ENCODE peak calls at places on chromosomes 5 and 9, in five cellular contexts. U is HCT116, S is GM12878, Z is HepG2, R is K562. X is an unnamed sample.

GRCh38 chr5:33277061-33277460 is 163.7 kb upstream of the TARS1 start:
- DNase-seq in R (no peak), U (no peak), Z (no peak), S (no peak), X (no peak)

GRCh38 chr5:157819502-157820125 is 39.3 kb downstream of the CLINT1 start:
- DNase-seq in S (no peak), Z (peak), R (no peak), U (no peak), X (no peak)

GRCh38 chr5:10914741-10915480 is 153.9 kb upstream of the DAP start:
- DNase-seq in U (no peak), R (no peak), S (no peak), Z (no peak), X (no peak)

GRCh38 chr9:70601000-70601929 is 186.8 kb upstream of the KLF9 start:
- DNase-seq in Z (peak), S (no peak), R (no peak), U (no peak), X (no peak)

GRCh38 chr9:14723301-14723700 is 768 bp upstream of the CER1 start:
- DNase-seq in R (no peak), Z (no peak), S (no peak), U (no peak), X (peak)

GRCh38 chr5:42547146-42547545 is 123.9 kb downstream of the GHR start:
- DNase-seq in U (no peak), Z (no peak), S (no peak), R (no peak), X (no peak)

GRCh38 chr9:96072930-96073329 is 197.4 kb downstream of the ERCC6L2 start:
- DNase-seq in Z (no peak), S (no peak), R (no peak), U (no peak), X (no peak)

GRCh38 chr5:36398137-36398536 is 96.4 kb upstream of the RANBP3L start:
- DNase-seq in U (peak), Z (peak), R (no peak), S (no peak), X (peak)

GRCh38 chr5:158725223-158725825 is 374.4 kb downstream of the EBF1 start:
- DNase-seq in U (no peak), S (no peak), R (no peak), Z (no peak), X (no peak)

GRCh38 chr5:135263022-135263668 is 135.9 kb downstream of the MACROH2A1 start:
- DNase-seq in S (no peak), U (peak), R (peak), Z (peak), X (no peak)

GRCh38 chr9:90124961-90125360 is 517.7 kb downstream of the DIRAS2 start:
- DNase-seq in S (no peak), Z (no peak), R (no peak), U (no peak), X (no peak)

GRCh38 chr9:120659617-120660169 is 54.6 kb downstream of the MEGF9 start:
- DNase-seq in U (no peak), R (no peak), Z (no peak), S (no peak), X (no peak)

GRCh38 chr9:5288591-5288990 is 15.9 kb downstream of the RLN2 start:
- DNase-seq in R (no peak), Z (peak), U (no peak), S (no peak), X (no peak)

GRCh38 chr5:150303660-150304411 is 1.1 kb upstream of the ARSI start:
- DNase-seq in U (no peak), R (no peak), Z (no peak), S (no peak), X (peak)

GRCh38 chr9:97638666-97639065 is 5.0 kb downstream of the NCBP1 start:
- DNase-seq in S (no peak), R (no peak), Z (peak), U (no peak), X (peak)

GRCh38 chr5:133691448-133691847 is 79.1 kb upstream of the FSTL4 start:
- DNase-seq in U (no peak), R (no peak), Z (no peak), S (no peak), X (no peak)

GRCh38 chr5:141513021-141513626 is 24.2 kb downstream of the PCDHGC5 start:
- DNase-seq in R (no peak), Z (no peak), U (no peak), S (no peak), X (peak)

GRCh38 chr9:112072721-112073553 is 102.2 kb downstream of the SUSD1 start:
- DNase-seq in S (no peak), U (no peak), R (peak), Z (no peak), X (no peak)

GRCh38 chr9:136485049-136485647 is 2.3 kb upstream of the SEC16A start:
- DNase-seq in Z (peak), S (no peak), R (peak), U (no peak), X (peak)

GRCh38 chr5:38650540-38651275 is 94.3 kb upstream of the LIFR start:
- DNase-seq in Z (no peak), S (no peak), R (no peak), U (no peak), X (no peak)

GRCh38 chr5:158422653-158423505 is 563.9 kb upstream of the CLINT1 start:
- DNase-seq in Z (no peak), R (no peak), S (no peak), U (no peak), X (no peak)

GRCh38 chr5:1294839-1295649 is at the start of gene TERT:
- DNase-seq in U (no peak), R (peak), S (no peak), Z (no peak), X (peak)

GRCh38 chr9:18479405-18479804 is 5.5 kb downstream of the ADAMTSL1 start:
- DNase-seq in U (no peak), Z (no peak), R (no peak), S (no peak), X (no peak)

GRCh38 chr5:56763711-56764466 is 51.5 kb upstream of the MAP3K1 start:
- DNase-seq in R (peak), U (no peak), Z (peak), S (no peak), X (no peak)

DNA sequence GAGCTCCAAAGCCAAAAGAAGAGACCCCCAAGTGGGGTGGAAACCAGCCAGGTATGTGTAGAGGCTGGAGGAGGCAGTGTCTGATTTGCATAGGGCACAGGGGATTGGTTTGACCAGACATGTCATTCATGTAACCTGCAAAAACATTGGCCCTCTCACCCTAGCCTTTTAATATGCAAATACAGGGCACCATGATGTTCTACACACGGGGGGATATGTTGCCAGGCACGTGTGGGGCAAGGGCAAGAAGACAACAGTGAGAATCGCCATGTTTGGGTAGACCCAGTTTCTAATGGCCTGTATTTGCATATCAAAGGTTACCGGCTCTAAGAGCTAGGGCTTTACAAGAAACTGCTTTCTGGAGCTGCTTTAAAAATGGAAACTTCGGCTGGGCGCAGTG is 208.9 kb downstream of the GOLPH3 start:
- DNase-seq in Z (no peak), U (no peak), R (no peak), S (no peak), X (peak)
- TF ChIP-seq REST in Z (no peak), U (no peak), R (no peak), S (no peak), X (no peak)

DNA sequence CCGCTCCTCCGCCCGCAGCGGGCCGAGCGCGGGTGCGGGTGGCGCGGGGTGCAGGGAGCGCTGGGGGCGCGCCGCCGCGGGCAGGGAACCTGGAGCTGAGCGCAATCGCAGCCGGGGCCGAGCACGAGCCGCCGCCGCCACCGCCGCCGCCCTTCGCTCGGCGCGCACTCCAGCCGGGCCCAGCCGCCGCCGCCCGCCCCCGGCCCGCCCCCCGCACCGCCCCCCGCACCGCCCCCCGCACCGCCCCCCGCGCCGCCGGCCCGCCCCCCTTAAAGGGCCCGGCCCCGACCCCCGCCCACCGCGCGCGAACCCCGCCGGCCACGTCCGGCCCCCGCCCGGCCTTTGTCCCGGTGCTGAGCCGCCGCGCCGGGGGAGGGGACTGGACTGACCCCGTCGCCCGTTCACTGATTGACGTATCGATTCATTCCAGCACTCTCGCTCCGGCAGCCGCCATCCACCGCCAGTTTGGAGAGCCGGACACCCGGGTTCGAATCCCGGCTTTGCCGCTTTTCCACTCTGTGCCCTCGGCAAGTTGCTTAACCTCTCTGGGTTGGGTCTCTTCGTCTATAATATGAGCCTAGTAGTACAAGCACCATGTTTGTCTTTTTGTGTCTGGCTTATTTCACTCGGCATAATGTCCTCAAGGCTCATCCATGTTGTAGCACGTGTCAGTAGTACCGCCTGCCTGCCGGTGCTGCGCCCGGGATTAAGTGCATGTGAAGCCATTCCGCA is at the start of gene SH3PXD2B:
- DNase-seq in Z (peak), S (no peak), R (peak), U (no peak), X (peak)
- TF ChIP-seq EZH2 in Z (no peak), S (no peak), R (no peak), U (no peak), X (no peak)

GRCh38 chr5:67957374-67957773 is 258.2 kb upstream of the PIK3R1 start:
- DNase-seq in S (no peak), Z (no peak), U (no peak), R (no peak), X (no peak)
- TF ChIP-seq REST in S (no peak), Z (no peak), U (no peak), R (no peak), X (no peak)

GRCh38 chr5:66595877-66596790 is at the start of gene MAST4:
- DNase-seq in S (no peak), R (peak), U (peak), Z (peak), X (peak)
- TF ChIP-seq EZH2 in S (no peak), R (no peak), U (no peak), Z (no peak), X (no peak)

GRCh38 chr5:172773481-172774469 is 2.8 kb upstream of the DUSP1 start:
- DNase-seq in U (no peak), R (no peak), S (no peak), Z (no peak), X (no peak)
- TF ChIP-seq REST in U (no peak), R (no peak), S (no peak), Z (no peak), X (no peak)

X was measured in GM23338.